ENCODE peak calls at places on chromosome 9, in ten cellular contexts. Z is pons; B is C1 segment of cervical spinal cord; R is sciatic nerve; T is uterus; G is globus pallidus; Q is H9; H is iris pigment epithelial cell; K is stimulated activated CD4-positive, alpha-beta T cell treated with anti-CD3 and anti-CD28 coated beads, Interleukin-12 subunit alpha, Interleukin-12 subunit beta, amount 100 ng/mL, for 4 hours; X is CD4-positive, CD25-positive, alpha-beta regulatory T cell. D is an unnamed sample.

GRCh38 chr9:78857371-78858225 is 560.7 kb downstream of the PSAT1 start:
- DNase-seq in Z (no peak), B (no peak), R (no peak), T (no peak), G (no peak), Q (no peak), H (no peak), K (no peak), X (no peak), D (no peak)

GRCh38 chr9:125732562-125732961 is 14.6 kb upstream of the PBX3 start:
- DNase-seq in Z (no peak), B (no peak), R (no peak), T (no peak), G (no peak), Q (peak), H (no peak), K (no peak), X (no peak), D (no peak)

GRCh38 chr9:4238522-4238921 is 61.3 kb downstream of the GLIS3 start:
- DNase-seq in Z (no peak), B (no peak), R (no peak), T (no peak), G (no peak), Q (no peak), H (peak), K (no peak), X (no peak), D (no peak)

GRCh38 chr9:26675055-26675454 is 217.5 kb downstream of the CAAP1 start:
- DNase-seq in Z (no peak), B (no peak), R (no peak), T (no peak), G (no peak), Q (no peak), H (no peak), K (no peak), X (no peak), D (no peak)

GRCh38 chr9:134048582-134048968 is 19.3 kb downstream of the BRD3 start:
- DNase-seq in Z (no peak), B (no peak), R (no peak), T (no peak), G (no peak), Q (no peak), H (no peak), K (no peak), X (no peak), D (no peak)

GRCh38 chr9:110116543-110116885 is 91.4 kb downstream of the C9orf152 start:
- DNase-seq in Z (no peak), B (no peak), R (no peak), T (no peak), G (no peak), Q (no peak), H (peak), K (no peak), X (no peak), D (no peak)

GRCh38 chr9:92764988-92765936 is 629 bp upstream of the BICD2 start:
- DNase-seq in Z (peak), B (peak), R (peak), T (peak), G (peak), Q (peak), H (peak), K (peak), X (peak), D (peak)

GRCh38 chr9:136665111-136665703 is 2.5 kb downstream of the EGFL7 start:
- DNase-seq in Z (no peak), B (no peak), R (no peak), T (no peak), G (no peak), Q (no peak), H (no peak), K (peak), X (no peak), D (peak)

GRCh38 chr9:115200711-115201505 is 83.0 kb upstream of the TNC start:
- DNase-seq in Z (no peak), B (no peak), R (no peak), T (no peak), G (no peak), Q (no peak), H (no peak), K (no peak), X (no peak), D (no peak)

GRCh38 chr9:122091682-122092592 is 1.2 kb downstream of the TTLL11 start:
- DNase-seq in Z (no peak), B (no peak), R (no peak), T (no peak), G (no peak), Q (no peak), H (no peak), K (no peak), X (no peak), D (no peak)

GRCh38 chr9:14214693-14215092 is 99.2 kb downstream of the NFIB start:
- DNase-seq in Z (no peak), B (no peak), R (no peak), T (no peak), G (no peak), Q (no peak), H (no peak), K (no peak), X (no peak), D (no peak)

GRCh38 chr9:94867281-94867841 is 140.9 kb downstream of the AOPEP start:
- DNase-seq in Z (peak), B (no peak), R (peak), T (peak), G (peak), Q (no peak), H (peak), K (no peak), X (no peak), D (no peak)

GRCh38 chr9:83477571-83477970 is 60.6 kb downstream of the FRMD3 start:
- DNase-seq in Z (no peak), B (no peak), R (no peak), T (no peak), G (no peak), Q (no peak), H (no peak), K (no peak), X (no peak), D (no peak)

GRCh38 chr9:124456341-124457078 is 6.3 kb downstream of the ADGRD2 start:
- DNase-seq in Z (no peak), B (no peak), R (no peak), T (no peak), G (no peak), Q (peak), H (no peak), K (no peak), X (no peak), D (peak)

GRCh38 chr9:15295761-15296405 is 11.1 kb downstream of the TTC39B start:
- DNase-seq in Z (peak), B (no peak), R (no peak), T (no peak), G (no peak), Q (no peak), H (peak), K (no peak), X (peak), D (no peak)

GRCh38 chr9:34929506-34930102 is 28.5 kb upstream of the PHF24 start:
- DNase-seq in Z (peak), B (no peak), R (no peak), T (no peak), G (peak), Q (peak), H (peak), K (peak), X (no peak), D (peak)

GRCh38 chr9:21812415-21812814 is 10.0 kb downstream of the MTAP start:
- DNase-seq in Z (no peak), B (no peak), R (no peak), T (no peak), G (no peak), Q (no peak), H (peak), K (no peak), X (no peak), D (no peak)

GRCh38 chr9:123742009-123742767 is 187.7 kb downstream of the DENND1A start:
- DNase-seq in Z (peak), B (peak), R (no peak), T (no peak), G (peak), Q (no peak), H (peak), K (no peak), X (no peak), D (no peak)

GRCh38 chr9:8666060-8666459 is 866.5 kb upstream of the DMAC1 start:
- DNase-seq in Z (no peak), B (no peak), R (no peak), T (no peak), G (no peak), Q (no peak), H (no peak), K (no peak), X (no peak), D (no peak)

GRCh38 chr9:131755541-131756198 is 15.8 kb upstream of the RAPGEF1 start:
- DNase-seq in Z (peak), B (peak), R (peak), T (peak), G (peak), Q (peak), H (peak), K (peak), X (peak), D (peak)

GRCh38 chr9:124231095-124231743 is 26.5 kb upstream of the NEK6 start:
- DNase-seq in Z (no peak), B (no peak), R (no peak), T (no peak), G (no peak), Q (no peak), H (no peak), K (no peak), X (no peak), D (no peak)

GRCh38 chr9:33263131-33263935 is 1.2 kb downstream of the BAG1 start:
- DNase-seq in Z (peak), B (peak), R (no peak), T (peak), G (peak), Q (no peak), H (peak), K (no peak), X (peak), D (no peak)

GRCh38 chr9:592225-592624 is 249.3 kb upstream of the DMRT1 start:
- DNase-seq in Z (no peak), B (no peak), R (no peak), T (no peak), G (no peak), Q (no peak), H (no peak), K (no peak), X (no peak), D (no peak)

GRCh38 chr9:114852050-114852594 is 46.3 kb upstream of the TNFSF15 start:
- DNase-seq in Z (peak), B (no peak), R (no peak), T (no peak), G (peak), Q (no peak), H (peak), K (no peak), X (no peak), D (no peak)

GRCh38 chr9:77752566-77752965 is 104.4 kb upstream of the GNA14 start:
- DNase-seq in Z (no peak), B (no peak), R (no peak), T (no peak), G (no peak), Q (no peak), H (peak), K (no peak), X (no peak), D (no peak)

D was measured in B cell.